ENCODE peak calls at places on chromosome 15, in four cellular contexts. One of them, this sample, is unnamed.

GRCh38 chr15:87710406-87710805 is 546.1 kb downstream of the NTRK3 start:
- DNase-seq in K562: no peak
- DNase-seq in A549: no peak
- DNase-seq in GM12878: no peak
- DNase-seq in this sample: peak; percentile 58

GRCh38 chr15:64009798-64010241 is 36.5 kb downstream of the DAPK2 start:
- DNase-seq in K562: no peak
- DNase-seq in GM12878: peak; percentile 84
- DNase-seq in A549: no peak
- DNase-seq in this sample: peak; percentile 16

GRCh38 chr15:50624616-50625168 is 61.9 kb downstream of the TRPM7 start:
- DNase-seq in GM12878: no peak
- DNase-seq in K562: no peak
- DNase-seq in A549: no peak
- DNase-seq in this sample: no peak

GRCh38 chr15:57509121-57509520 is 82.6 kb upstream of the MYZAP start:
- DNase-seq in A549: no peak
- DNase-seq in GM12878: no peak
- DNase-seq in K562: no peak
- DNase-seq in this sample: no peak

GRCh38 chr15:83323296-83323711 is 38.8 kb upstream of the BNC1 start:
- DNase-seq in GM12878: no peak
- DNase-seq in K562: no peak
- DNase-seq in A549: peak; percentile 95
- DNase-seq in this sample: peak; percentile 98

GRCh38 chr15:31270767-31271166 is 55.9 kb upstream of the KLF13 start:
- DNase-seq in K562: peak; percentile 48
- DNase-seq in A549: no peak
- DNase-seq in GM12878: no peak
- DNase-seq in this sample: no peak

GRCh38 chr15:85474700-85475316 is 94.4 kb downstream of the AKAP13 start:
- DNase-seq in A549: no peak
- DNase-seq in GM12878: peak; percentile 54
- DNase-seq in K562: no peak
- DNase-seq in this sample: no peak

GRCh38 chr15:74620636-74621545 is 5.3 kb downstream of the CLK3 start:
- DNase-seq in K562: peak; percentile 53
- DNase-seq in GM12878: no peak
- DNase-seq in A549: peak; percentile 80
- DNase-seq in this sample: peak; percentile 64

GRCh38 chr15:70088887-70089691 is 8.6 kb downstream of the TLE3 start:
- DNase-seq in GM12878: no peak
- DNase-seq in A549: no peak
- DNase-seq in K562: no peak
- DNase-seq in this sample: peak; percentile 71

GRCh38 chr15:88335074-88335473 is 78.5 kb upstream of the NTRK3 start:
- DNase-seq in K562: no peak
- DNase-seq in GM12878: no peak
- DNase-seq in A549: no peak
- DNase-seq in this sample: no peak

GRCh38 chr15:25397110-25397509 is 41.7 kb downstream of the UBE3A start:
- DNase-seq in A549: no peak
- DNase-seq in K562: no peak
- DNase-seq in GM12878: no peak
- DNase-seq in this sample: no peak

GRCh38 chr15:81338422-81339007 is 14.6 kb upstream of the STARD5 start:
- DNase-seq in K562: no peak
- DNase-seq in A549: peak; percentile 23
- DNase-seq in GM12878: no peak
- DNase-seq in this sample: peak; percentile 92

GRCh38 chr15:33458421-33458820 is 147.7 kb downstream of the RYR3 start:
- DNase-seq in A549: no peak
- DNase-seq in GM12878: no peak
- DNase-seq in K562: no peak
- DNase-seq in this sample: no peak

GRCh38 chr15:91132079-91132478 is 32.0 kb downstream of the SV2B start:
- DNase-seq in K562: no peak
- DNase-seq in GM12878: no peak
- DNase-seq in A549: no peak
- DNase-seq in this sample: no peak

GRCh38 chr15:60017538-60018199 is 13.6 kb downstream of the FOXB1 start:
- DNase-seq in A549: no peak
- DNase-seq in K562: no peak
- DNase-seq in GM12878: no peak
- DNase-seq in this sample: no peak

GRCh38 chr15:69940441-69940785 is 157.3 kb downstream of the TLE3 start:
- DNase-seq in A549: no peak
- DNase-seq in GM12878: no peak
- DNase-seq in K562: no peak
- DNase-seq in this sample: no peak

GRCh38 chr15:45660231-45660979 is 25.6 kb downstream of the SQOR start:
- DNase-seq in K562: no peak
- DNase-seq in GM12878: no peak
- DNase-seq in A549: no peak
- DNase-seq in this sample: peak; percentile 28

GRCh38 chr15:72722071-72722696 is 36.2 kb downstream of the BBS4 start:
- DNase-seq in K562: peak; percentile 21
- DNase-seq in GM12878: peak; percentile 34
- DNase-seq in A549: peak; percentile 80
- DNase-seq in this sample: peak; percentile 80

GRCh38 chr15:32700501-32701150 is 17.2 kb upstream of the GREM1 start:
- DNase-seq in K562: no peak
- DNase-seq in GM12878: no peak
- DNase-seq in A549: no peak
- DNase-seq in this sample: no peak

GRCh38 chr15:101159096-101159935 is 92.5 kb downstream of the CHSY1 start:
- DNase-seq in A549: no peak
- DNase-seq in GM12878: no peak
- DNase-seq in K562: no peak
- DNase-seq in this sample: no peak

GRCh38 chr15:56174649-56175048 is 69.0 kb downstream of the RFX7 start:
- DNase-seq in GM12878: no peak
- DNase-seq in A549: no peak
- DNase-seq in K562: no peak
- DNase-seq in this sample: no peak

DNA sequence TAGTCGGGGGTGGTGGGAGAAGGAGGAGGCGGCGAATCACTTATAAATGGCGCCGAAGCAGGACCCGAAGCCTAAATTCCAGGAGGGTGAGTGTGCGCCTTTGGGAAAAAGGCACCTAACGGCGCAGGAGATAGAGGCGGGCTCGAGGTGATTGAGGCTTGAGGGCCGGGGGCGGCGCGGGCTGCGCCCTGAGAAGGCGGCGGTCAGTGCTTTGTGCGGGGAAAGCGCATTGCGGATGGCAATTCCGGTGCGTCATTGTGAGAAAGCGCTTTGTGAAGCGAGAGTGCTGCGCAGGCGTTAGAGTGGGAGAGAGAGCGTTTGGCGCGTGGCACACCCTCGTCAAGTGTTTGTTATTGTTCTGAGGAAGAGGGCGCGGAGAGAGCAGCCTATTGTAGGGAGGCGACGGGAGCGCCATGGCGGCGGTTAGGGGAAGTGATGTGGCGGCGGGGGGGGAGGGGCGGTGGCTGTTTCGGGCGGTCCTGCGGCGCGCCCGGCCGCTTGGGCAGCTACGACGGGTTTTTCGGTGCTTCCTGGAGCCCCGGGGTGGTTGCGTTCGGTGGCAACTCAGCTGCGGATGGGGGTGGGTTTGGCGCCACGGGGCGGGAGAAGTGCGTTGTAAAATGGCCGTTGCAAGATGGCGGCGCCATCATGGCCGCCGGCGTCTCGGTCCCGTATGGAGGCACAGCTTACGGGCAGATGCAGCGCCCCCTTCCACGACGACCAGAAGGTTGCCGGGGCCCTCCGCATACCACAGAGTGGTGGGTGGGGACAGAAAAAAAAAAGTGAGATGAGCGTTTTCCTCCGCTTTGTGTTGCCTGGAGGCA is 494 bp downstream of the MORF4L1 start:
- DNase-seq in GM12878: peak; percentile 53
- DNase-seq in A549: peak; percentile 97
- DNase-seq in K562: peak; percentile 72
- DNase-seq in this sample: peak; percentile 93
- TF ChIP-seq POLR2A in GM12878: peak; percentile 92
- TF ChIP-seq POLR2A in A549: peak; percentile 17
- TF ChIP-seq POLR2A in K562: peak; percentile 90
- TF ChIP-seq POLR2A in this sample: peak; percentile 92

GRCh38 chr15:61227269-61228024 is 1.7 kb downstream of the RORA start:
- DNase-seq in K562: no peak
- DNase-seq in GM12878: no peak
- DNase-seq in A549: peak; percentile 10
- DNase-seq in this sample: peak; percentile 50
- TF ChIP-seq ELK1 in K562: no peak
- TF ChIP-seq ELK1 in GM12878: no peak
- TF ChIP-seq ELK1 in A549: no peak
- TF ChIP-seq ELK1 in this sample: no peak

DNA sequence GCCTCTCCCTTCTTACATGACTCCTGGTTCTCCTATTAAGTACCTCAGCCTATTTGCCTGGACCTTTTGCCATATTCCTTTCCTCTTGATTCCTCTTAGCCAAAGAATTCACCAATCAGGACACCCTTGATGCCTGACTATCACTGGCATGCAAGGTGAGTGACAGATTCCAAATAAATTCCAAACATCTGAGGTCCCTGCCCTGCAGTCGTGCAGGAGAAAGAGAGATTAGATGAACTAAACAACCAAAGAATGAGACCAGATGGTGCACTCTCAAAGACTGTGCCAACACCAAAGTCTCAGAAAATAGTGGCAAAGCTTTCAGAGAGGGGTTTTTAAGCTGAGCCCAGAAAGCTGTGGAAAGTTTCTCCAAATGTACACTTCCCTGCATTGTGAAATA is 4.0 kb downstream of the MKRN3 start:
- DNase-seq in K562: no peak
- DNase-seq in GM12878: no peak
- DNase-seq in A549: no peak
- DNase-seq in this sample: no peak
- TF ChIP-seq POLR2A in K562: no peak
- TF ChIP-seq POLR2A in GM12878: no peak
- TF ChIP-seq POLR2A in A549: no peak
- TF ChIP-seq POLR2A in this sample: no peak

GRCh38 chr15:39624806-39625205 is 43.9 kb downstream of the THBS1 start:
- DNase-seq in GM12878: peak; percentile 45
- DNase-seq in A549: no peak
- DNase-seq in K562: no peak
- DNase-seq in this sample: peak; percentile 93
- TF ChIP-seq ELK1 in GM12878: no peak
- TF ChIP-seq ELK1 in A549: no peak
- TF ChIP-seq ELK1 in K562: no peak
- TF ChIP-seq ELK1 in this sample: no peak

DNA sequence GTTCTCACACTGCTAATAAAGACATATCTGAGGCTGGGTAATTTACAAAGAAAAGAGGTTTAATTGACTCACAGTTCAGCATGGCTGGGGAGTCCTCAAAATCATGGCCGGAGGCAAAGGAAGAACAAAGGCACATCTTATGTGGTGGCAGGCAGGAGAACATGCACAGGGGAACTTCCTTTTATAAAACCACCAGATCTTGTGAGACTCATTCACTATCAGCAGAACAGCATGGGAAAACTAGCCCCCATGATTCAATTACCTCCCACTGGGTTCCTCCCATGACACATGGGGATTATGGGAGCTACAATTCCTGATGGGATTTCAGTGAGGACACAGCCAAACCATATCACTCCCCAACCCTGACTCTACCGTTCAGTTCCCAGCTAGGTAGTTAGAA is 59.7 kb upstream of the MINAR1 start:
- DNase-seq in K562: no peak
- DNase-seq in GM12878: no peak
- DNase-seq in A549: no peak
- DNase-seq in this sample: no peak
- TF ChIP-seq POLR2A in K562: no peak
- TF ChIP-seq POLR2A in GM12878: no peak
- TF ChIP-seq POLR2A in A549: no peak
- TF ChIP-seq POLR2A in this sample: no peak

DNA sequence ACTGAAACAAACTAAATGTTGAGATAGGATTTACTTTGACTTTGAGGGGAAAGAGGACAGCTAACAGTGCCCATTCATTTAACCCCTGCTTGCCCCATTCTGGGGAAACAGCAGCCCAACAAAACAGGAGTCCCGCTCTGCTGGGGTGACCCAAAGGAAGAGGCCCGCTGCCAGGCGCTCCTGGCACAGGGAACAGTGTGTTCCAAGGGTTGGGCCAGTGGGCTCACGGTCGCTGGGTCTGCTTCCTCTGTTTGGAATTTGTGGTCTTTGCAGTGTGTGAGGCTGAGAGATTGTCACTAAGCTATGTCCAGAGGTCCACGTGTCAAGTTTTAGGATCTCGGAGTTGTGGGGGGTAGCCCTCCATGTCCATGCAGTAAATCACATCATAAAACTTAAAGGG is 250.4 kb upstream of the C2CD4B start:
- DNase-seq in K562: no peak
- DNase-seq in GM12878: no peak
- DNase-seq in A549: no peak
- DNase-seq in this sample: no peak
- TF ChIP-seq ELK1 in K562: no peak
- TF ChIP-seq ELK1 in GM12878: no peak
- TF ChIP-seq ELK1 in A549: no peak
- TF ChIP-seq ELK1 in this sample: no peak

This sample was measured in IMR-90.